ENCODE peak calls at places on chromosomes 12 and 14, in eight cellular contexts. Z, V, F, K, O, S, H and W are unnamed samples.

GRCh38 chr12:68587448-68587873 is 23.2 kb upstream of the RAP1B start:
- DNase-seq in Z (no peak), V (peak), F (no peak), K (no peak), O (no peak), S (no peak), H (no peak), W (no peak)

GRCh38 chr14:94360945-94361565 is 27.3 kb downstream of the SERPINA1 start:
- DNase-seq in Z (no peak), V (no peak), F (no peak), K (no peak), O (no peak), S (no peak), H (no peak), W (no peak)

GRCh38 chr12:120242275-120242799 is 23.2 kb downstream of the PXN start:
- DNase-seq in Z (no peak), V (no peak), F (no peak), K (no peak), O (peak), S (no peak), H (no peak), W (no peak)

GRCh38 chr14:97052001-97052400 is 254.8 kb downstream of the VRK1 start:
- DNase-seq in Z (no peak), V (no peak), F (no peak), K (no peak), O (no peak), S (no peak), H (no peak), W (no peak)

GRCh38 chr12:21025656-21026055 is 105.3 kb upstream of the SLCO1B1 start:
- DNase-seq in Z (no peak), V (no peak), F (no peak), K (no peak), O (no peak), S (no peak), H (no peak), W (no peak)

GRCh38 chr14:71371711-71372396 is 464.6 kb downstream of the PCNX1 start:
- DNase-seq in Z (no peak), V (peak), F (no peak), K (peak), O (peak), S (no peak), H (peak), W (no peak)

GRCh38 chr12:132379996-132380395 is 50.6 kb upstream of the GALNT9 start:
- DNase-seq in Z (no peak), V (no peak), F (no peak), K (no peak), O (no peak), S (no peak), H (no peak), W (no peak)

GRCh38 chr12:90938451-90938850 is 16.5 kb downstream of the CCER1 start:
- DNase-seq in Z (no peak), V (no peak), F (no peak), K (peak), O (peak), S (no peak), H (peak), W (no peak)

GRCh38 chr12:52230364-52231281 is 2.4 kb upstream of the KRT7 start:
- DNase-seq in Z (no peak), V (no peak), F (no peak), K (peak), O (peak), S (peak), H (no peak), W (peak)

GRCh38 chr14:22980672-22981089 is 1.7 kb downstream of the AJUBA start:
- DNase-seq in Z (no peak), V (no peak), F (no peak), K (no peak), O (peak), S (peak), H (peak), W (peak)

GRCh38 chr14:52241102-52241793 is 26.2 kb upstream of the PTGDR start:
- DNase-seq in Z (no peak), V (no peak), F (no peak), K (peak), O (peak), S (no peak), H (peak), W (no peak)

GRCh38 chr12:69585189-69586062 is at the start of gene CCT2:
- DNase-seq in Z (peak), V (peak), F (peak), K (peak), O (peak), S (peak), H (peak), W (peak)

GRCh38 chr12:13211191-13211858 is 14.8 kb downstream of the EMP1 start:
- DNase-seq in Z (no peak), V (no peak), F (no peak), K (no peak), O (peak), S (no peak), H (no peak), W (no peak)

GRCh38 chr12:58034712-58035111 is 93.3 kb downstream of the ATP23 start:
- DNase-seq in Z (no peak), V (no peak), F (no peak), K (no peak), O (no peak), S (no peak), H (no peak), W (no peak)

GRCh38 chr12:91274886-91275285 is 92.3 kb upstream of the DCN start:
- DNase-seq in Z (no peak), V (no peak), F (no peak), K (no peak), O (no peak), S (no peak), H (no peak), W (peak)

GRCh38 chr14:54696998-54697397 is 130.1 kb downstream of the SAMD4A start:
- DNase-seq in Z (no peak), V (no peak), F (no peak), K (no peak), O (no peak), S (no peak), H (no peak), W (no peak)

GRCh38 chr14:50038398-50039119 is 77.8 kb downstream of the VCPKMT start:
- DNase-seq in Z (no peak), V (peak), F (no peak), K (peak), O (no peak), S (peak), H (peak), W (peak)